ENCODE peak calls at places on chromosome 15, in six cellular contexts. F is IMR-90; O is mammary epithelial cell; A is neuronal stem cell; B is endothelial cell; E is stimulated activated naive B cell treated with anti-CD40 and anti-IgM and Interleukin-4, amounts not matched to agents 10 μg/mL and 1 μg/mL and 100 μg/mL, for 72 hours. W is an unnamed sample.

GRCh38 chr15:93072440-93073394 is 16.3 kb downstream of the RGMA start:
- DNase-seq in F (peak; percentile 23), O (peak; percentile 49), A (peak; percentile 87), B (peak; percentile 69), E (no peak), W (no peak)

GRCh38 chr15:55319537-55320325 is 709 bp downstream of the PIGB start:
- DNase-seq in F (peak; percentile 5), O (peak; percentile 24), A (no peak), B (no peak), E (no peak), W (peak; percentile 32)

GRCh38 chr15:77672110-77672509 is 39.4 kb upstream of the LINGO1 start:
- DNase-seq in F (no peak), O (no peak), A (no peak), B (no peak), E (no peak), W (no peak)

GRCh38 chr15:56977232-56977631 is 58.8 kb downstream of the TCF12 start:
- DNase-seq in F (no peak), O (no peak), A (no peak), B (no peak), E (no peak), W (no peak)

GRCh38 chr15:59296181-59296617 is 76.5 kb downstream of the MYO1E start:
- DNase-seq in F (peak; percentile 86), O (peak; percentile 42), A (no peak), B (no peak), E (no peak), W (no peak)

GRCh38 chr15:65303687-65304392 is 637 bp upstream of the RNU5B-1 start:
- DNase-seq in F (peak; percentile 43), O (peak; percentile 66), A (peak; percentile 48), B (no peak), E (peak; percentile 65), W (no peak)

GRCh38 chr15:74168673-74169274 is 4.7 kb upstream of the ISLR start:
- DNase-seq in F (no peak), O (no peak), A (no peak), B (no peak), E (no peak), W (no peak)

GRCh38 chr15:78402056-78402610 is 35.9 kb upstream of the IREB2 start:
- DNase-seq in F (no peak), O (no peak), A (no peak), B (no peak), E (no peak), W (no peak)

GRCh38 chr15:42093966-42094365 is 396 bp downstream of the PLA2G4D start:
- DNase-seq in F (no peak), O (no peak), A (no peak), B (no peak), E (no peak), W (no peak)

GRCh38 chr15:69537888-69538287 is 85.3 kb downstream of the RPLP1 start:
- DNase-seq in F (no peak), O (no peak), A (no peak), B (no peak), E (no peak), W (no peak)

GRCh38 chr15:27231811-27232210 is 260.8 kb downstream of the GABRG3 start:
- DNase-seq in F (no peak), O (no peak), A (no peak), B (no peak), E (no peak), W (no peak)